ENCODE peak calls at places on chromosomes 12 and 14, in eight cellular contexts. C, V, P, E, W, J, U and M are unnamed samples.

GRCh38 chr14:103522649-103523582 is at the start of gene CKB:
- DNase-seq in C (peak), V (peak), P (peak), E (peak), W (no peak), J (peak), U (no peak), M (peak)

GRCh38 chr14:64682173-64682710 is 22.0 kb upstream of the PLEKHG3 start:
- DNase-seq in C (peak), V (peak), P (peak), E (peak), W (no peak), J (peak), U (peak), M (peak)

GRCh38 chr14:74257078-74257987 is 18.1 kb downstream of the VSX2 start:
- DNase-seq in C (peak), V (peak), P (peak), E (no peak), W (no peak), J (peak), U (no peak), M (peak)

GRCh38 chr14:62289471-62289870 is 527.3 kb downstream of the SNAPC1 start:
- DNase-seq in C (no peak), V (no peak), P (no peak), E (no peak), W (no peak), J (no peak), U (peak), M (peak)

GRCh38 chr14:104151546-104152245 is 13.3 kb downstream of the KIF26A start:
- DNase-seq in C (peak), V (no peak), P (no peak), E (no peak), W (no peak), J (no peak), U (no peak), M (no peak)

GRCh38 chr12:39127401-39127800 is 222.0 kb upstream of the CPNE8 start:
- DNase-seq in C (no peak), V (no peak), P (no peak), E (no peak), W (peak), J (peak), U (peak), M (peak)

GRCh38 chr12:123767613-123768012 is 5.5 kb downstream of the DNAH10 start:
- DNase-seq in C (no peak), V (no peak), P (no peak), E (no peak), W (no peak), J (no peak), U (no peak), M (no peak)

GRCh38 chr14:77421241-77421640 is 2.1 kb downstream of the NOXRED1 start:
- DNase-seq in C (no peak), V (no peak), P (no peak), E (no peak), W (no peak), J (no peak), U (no peak), M (no peak)

DNA sequence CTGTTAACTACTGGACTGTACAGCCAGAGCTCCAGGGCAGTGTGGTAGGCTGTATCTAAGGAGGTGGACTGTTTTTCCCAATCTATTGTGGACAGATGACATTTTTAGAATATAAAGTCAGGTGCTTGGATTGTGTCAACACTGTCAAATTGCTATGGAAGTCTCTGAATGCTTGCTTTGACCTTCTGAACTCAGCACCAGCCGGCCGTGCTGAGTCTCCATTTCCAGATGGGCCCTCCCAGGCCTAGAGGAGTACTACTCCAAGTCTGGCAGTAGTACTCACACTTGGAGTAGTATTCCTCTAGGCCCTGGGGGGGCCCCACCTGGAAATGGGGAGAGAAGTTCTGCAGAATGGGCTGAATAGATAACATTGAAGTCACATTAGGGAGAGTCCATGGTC is 16.2 kb upstream of the KCNK13 start:
- DNase-seq in C (no peak), V (no peak), P (no peak), E (no peak), W (no peak), J (no peak), U (no peak), M (no peak)
- TF ChIP-seq CTCF in C (no peak), V (no peak), P (no peak), E (no peak), W (no peak), J (no peak), U (no peak), M (no peak)

GRCh38 chr12:949337-950099 is at the start of gene RAD52:
- DNase-seq in C (peak), V (peak), P (peak), E (peak), W (peak), J (peak), U (peak), M (peak)
- H3K4me3 ChIP-seq in C (peak), V (peak), P (peak), E (peak), W (peak), J (peak), U (peak), M (peak)

DNA sequence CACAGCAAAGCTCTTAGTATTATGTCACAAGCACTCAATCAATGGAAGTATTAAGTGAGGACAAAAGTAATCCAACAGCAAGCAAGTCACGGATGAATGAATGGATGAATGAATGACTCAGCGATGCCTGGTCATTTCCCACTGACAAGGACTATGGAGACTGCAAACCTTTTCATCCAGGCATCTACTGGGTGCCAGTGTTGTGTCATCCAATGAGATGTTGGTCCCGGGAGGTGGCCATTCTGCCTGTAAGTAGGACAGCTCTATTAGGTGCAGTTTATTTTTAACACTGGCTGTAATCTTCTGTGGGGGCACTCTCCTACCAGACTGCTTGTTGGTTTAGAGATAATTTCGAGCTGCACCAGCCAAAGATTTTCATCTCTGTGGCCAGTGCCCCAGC is 39.4 kb downstream of the STAB2 start:
- DNase-seq in C (peak), V (peak), P (peak), E (no peak), W (no peak), J (no peak), U (peak), M (peak)
- TF ChIP-seq CTCF in C (no peak), V (peak), P (peak), E (no peak), W (peak), J (peak), U (peak), M (no peak)

DNA sequence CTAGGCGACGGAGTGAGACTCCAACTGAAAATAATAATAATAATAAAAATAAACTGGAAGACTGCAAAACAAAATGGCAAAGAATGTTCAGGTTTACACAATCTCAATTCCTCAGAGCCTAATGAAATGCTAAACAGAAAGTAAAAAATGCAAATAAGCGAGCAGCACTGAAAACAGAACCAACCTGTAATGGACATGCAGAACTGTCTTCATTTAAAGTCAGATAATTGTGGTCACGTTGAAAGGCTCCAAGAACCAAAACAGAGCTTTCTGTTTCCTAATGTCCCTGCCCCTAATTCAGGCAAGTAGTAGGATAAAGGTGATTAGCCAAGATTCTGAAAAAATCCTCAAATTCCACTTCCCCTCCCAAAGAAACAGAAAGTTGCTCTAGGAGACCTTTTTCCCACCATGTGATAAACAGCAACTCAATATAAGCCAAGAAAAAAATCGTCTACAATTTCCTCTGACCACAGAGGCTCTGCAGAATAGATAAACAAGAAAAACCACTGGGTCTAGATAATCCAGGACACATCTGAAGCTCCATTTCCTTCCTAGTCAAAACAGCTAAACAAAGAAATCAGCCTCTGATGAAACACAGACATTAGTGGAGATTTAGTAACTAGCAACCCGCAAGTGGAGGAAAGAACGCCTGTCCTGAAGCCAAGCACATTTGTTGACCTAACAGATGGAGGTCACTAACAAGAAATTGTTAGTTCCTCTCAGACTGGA is 3.0 kb downstream of the MIS18BP1 start:
- DNase-seq in C (no peak), V (no peak), P (no peak), E (peak), W (no peak), J (no peak), U (peak), M (peak)
- H3K4me3 ChIP-seq in C (no peak), V (peak), P (peak), E (no peak), W (no peak), J (no peak), U (peak), M (no peak)

DNA sequence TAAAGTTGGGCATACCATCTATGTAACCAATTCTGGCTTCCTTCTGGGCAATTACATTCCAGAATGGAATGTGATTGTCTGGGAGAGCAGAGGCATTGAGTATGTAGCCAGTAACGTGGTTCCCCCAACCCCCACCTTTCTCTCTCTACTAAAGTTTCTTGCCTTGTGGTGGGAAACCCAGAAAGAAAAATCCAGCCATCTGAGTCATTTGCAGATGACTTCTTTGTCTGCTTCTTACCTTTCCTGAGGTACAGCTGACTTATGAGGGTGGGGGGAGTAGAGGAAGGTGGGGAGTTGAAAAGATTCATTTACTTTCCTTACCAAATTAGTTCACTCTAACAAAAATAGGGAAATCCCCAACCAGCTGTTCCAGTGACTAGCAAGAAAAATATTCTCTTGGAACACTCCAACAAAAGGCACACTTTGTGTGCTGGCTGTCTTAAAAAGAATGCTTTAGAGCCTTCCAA is 112.1 kb upstream of the FRMD6 start:
- DNase-seq in C (no peak), V (peak), P (no peak), E (peak), W (no peak), J (no peak), U (peak), M (peak)
- TF ChIP-seq CTCF in C (no peak), V (no peak), P (no peak), E (no peak), W (no peak), J (no peak), U (no peak), M (no peak)